ENCODE peak calls at places on chromosomes 12 and 14, in eight cellular contexts. Y, M, J, I, V, Z, L and C are unnamed samples. For H3K4me1, the result is how much of the 10 kb centered on the place peaks cover.

GRCh38 chr12:3698218-3698974 is 54.5 kb downstream of the CRACR2A start:
- DNase-seq in L (no peak), I (no peak), V (peak), M (peak), J (no peak), Y (no peak), Z (peak), C (no peak)

GRCh38 chr14:97719043-97719442 is 921.9 kb downstream of the VRK1 start:
- DNase-seq in Z (no peak), V (no peak), I (no peak), L (no peak), Y (no peak), M (no peak), J (no peak), C (no peak)

GRCh38 chr12:109173443-109174240 is 57.3 kb downstream of the ACACB start:
- DNase-seq in Y (no peak), Z (no peak), I (no peak), L (no peak), M (no peak), J (no peak), V (no peak), C (no peak)

GRCh38 chr12:123094349-123095073 is 56.4 kb downstream of the PITPNM2 start:
- DNase-seq in Z (peak), V (peak), Y (peak), J (peak), M (peak), I (peak), L (no peak), C (no peak)

GRCh38 chr12:104578453-104578852 is 121.7 kb downstream of the CHST11 start:
- DNase-seq in L (no peak), M (peak), Z (peak), V (peak), I (no peak), Y (no peak), J (no peak), C (no peak)

GRCh38 chr14:66000771-66001170 is 485.4 kb upstream of the CCDC196 start:
- DNase-seq in Z (no peak), Y (no peak), V (no peak), M (no peak), I (no peak), L (no peak), J (no peak), C (no peak)

GRCh38 chr12:94690199-94690695 is 39.9 kb upstream of the TMCC3 start:
- DNase-seq in Z (no peak), J (no peak), Y (peak), V (peak), I (no peak), L (no peak), M (no peak), C (no peak)

GRCh38 chr12:4027412-4027811 is 154.2 kb upstream of the PARP11 start:
- DNase-seq in V (no peak), Y (no peak), I (no peak), Z (no peak), M (no peak), L (no peak), J (no peak), C (peak)

GRCh38 chr14:77301103-77301502 is 19.6 kb downstream of the POMT2 start:
- DNase-seq in L (peak), V (peak), M (peak), Z (peak), I (peak), Y (peak), J (peak), C (peak)

GRCh38 chr12:109253913-109254544 is 55.1 kb downstream of the FOXN4 start:
- DNase-seq in Y (no peak), M (no peak), J (no peak), I (no peak), L (no peak), V (no peak), Z (no peak), C (no peak)

GRCh38 chr12:79547044-79547734 is 143.6 kb downstream of the PAWR start:
- DNase-seq in I (peak), L (no peak), M (peak), Z (peak), V (peak), J (no peak), Y (no peak), C (no peak)

GRCh38 chr12:11689591-11690158 is 40.2 kb downstream of the ETV6 start:
- DNase-seq in L (no peak), J (no peak), I (no peak), M (no peak), Y (no peak), Z (no peak), V (no peak), C (no peak)

GRCh38 chr12:30882706-30883105 is 43.8 kb upstream of the TSPAN11 start:
- DNase-seq in Y (no peak), Z (no peak), V (no peak), I (no peak), J (no peak), L (no peak), M (no peak), C (no peak)

GRCh38 chr12:51246254-51246853 is 7.7 kb downstream of the DAZAP2 start:
- DNase-seq in M (peak), I (no peak), Z (peak), Y (peak), J (no peak), L (no peak), V (no peak), C (no peak)

GRCh38 chr12:76558684-76559276 is 791 bp downstream of the OSBPL8 start:
- DNase-seq in I (peak), J (peak), L (peak), Y (peak), M (peak), Z (peak), V (peak), C (peak)

GRCh38 chr12:95943231-95943842 is at the start of gene AMDHD1:
- DNase-seq in J (peak), Y (peak), L (peak), Z (peak), I (peak), V (peak), M (peak), C (peak)

GRCh38 chr12:79848321-79848720 is 86.6 kb downstream of the PPP1R12A start:
- DNase-seq in Y (no peak), L (no peak), J (no peak), I (no peak), Z (no peak), M (no peak), V (no peak), C (no peak)

GRCh38 chr14:85575617-85575898 is 45.6 kb downstream of the FLRT2 start:
- DNase-seq in M (no peak), I (no peak), Z (no peak), V (no peak), L (no peak), Y (no peak), J (no peak), C (no peak)

GRCh38 chr12:25997401-25997973 is 39.0 kb downstream of the RASSF8 start:
- DNase-seq in Z (peak), Y (no peak), V (peak), J (no peak), M (peak), I (no peak), L (no peak), C (no peak)

GRCh38 chr12:26007563-26007962 is 49.1 kb downstream of the RASSF8 start:
- DNase-seq in M (no peak), L (no peak), Y (no peak), I (no peak), V (peak), J (no peak), Z (no peak), C (no peak)

GRCh38 chr12:26001530-26001929 is 43.0 kb downstream of the RASSF8 start:
- DNase-seq in V (no peak), M (no peak), L (no peak), Y (no peak), Z (no peak), I (no peak), J (no peak), C (no peak)

GRCh38 chr12:26000883-26001282 is 42.4 kb downstream of the RASSF8 start:
- DNase-seq in L (no peak), V (no peak), I (no peak), M (no peak), Z (no peak), J (no peak), Y (no peak), C (no peak)

GRCh38 chr12:26003065-26003464 is 44.6 kb downstream of the RASSF8 start:
- DNase-seq in L (no peak), Z (no peak), V (no peak), I (no peak), Y (no peak), J (no peak), M (no peak), C (no peak)
- H3K4me1 ChIP-seq in L (under half), Z (under half), V (under half), I (under half), Y (under half), J (under half), M (under half), C (under half)

GRCh38 chr14:22225526-22226133 is 363.4 kb downstream of the DAD1 start:
- DNase-seq in Y (no peak), J (no peak), Z (peak), L (no peak), I (no peak), M (peak), V (peak), C (no peak)

GRCh38 chr14:22226381-22226780 is 362.6 kb downstream of the DAD1 start:
- DNase-seq in J (no peak), I (no peak), L (no peak), Y (no peak), V (no peak), M (peak), Z (no peak), C (no peak)

GRCh38 chr14:22231022-22231421 is 358.0 kb downstream of the DAD1 start:
- DNase-seq in V (no peak), M (no peak), Y (no peak), J (no peak), Z (no peak), L (no peak), I (no peak), C (no peak)

GRCh38 chr14:22230517-22230916 is 358.5 kb downstream of the DAD1 start:
- DNase-seq in M (no peak), V (no peak), Y (no peak), J (no peak), Z (no peak), L (no peak), I (no peak), C (no peak)

DNA sequence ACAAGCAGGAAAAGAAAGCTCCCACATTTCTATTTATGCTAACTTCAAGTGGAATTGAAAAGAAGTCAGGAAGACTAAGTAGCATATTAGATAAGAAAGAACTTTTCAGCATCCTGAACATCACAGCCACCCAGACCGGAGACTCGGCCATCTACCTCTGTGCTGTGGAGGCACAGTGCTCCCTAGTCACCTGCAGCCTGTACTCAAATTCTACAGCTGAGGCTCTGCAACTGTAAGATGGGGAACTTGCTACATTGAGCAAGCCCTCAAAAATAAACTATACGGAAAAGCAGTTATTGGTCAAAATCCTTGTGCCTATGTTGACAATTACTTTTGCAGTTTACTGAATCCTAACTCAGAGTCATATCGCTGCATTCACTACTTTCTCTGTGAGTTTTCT is 361.9 kb downstream of the DAD1 start:
- DNase-seq in M (no peak), V (no peak), L (no peak), Y (no peak), J (no peak), I (no peak), Z (no peak), C (no peak)
- H3K4me1 ChIP-seq in M (under half), V (under half), L (under half), Y (under half), J (under half), I (under half), Z (under half), C (under half)

GRCh38 chr12:130162267-130162666 is at the start of gene FZD10:
- DNase-seq in Y (peak), V (peak), M (peak), J (no peak), I (peak), Z (no peak), L (no peak), C (peak)

GRCh38 chr12:130163461-130164215 is 1.4 kb downstream of the FZD10 start:
- DNase-seq in J (no peak), V (no peak), Y (no peak), Z (no peak), L (no peak), M (no peak), I (no peak), C (no peak)

GRCh38 chr12:130164216-130164542 is 1.9 kb downstream of the FZD10 start:
- DNase-seq in Z (no peak), Y (no peak), L (no peak), I (no peak), V (no peak), M (no peak), J (no peak), C (no peak)

GRCh38 chr12:130161261-130162231 is 718 bp upstream of the FZD10 start:
- DNase-seq in I (no peak), V (no peak), Z (peak), L (no peak), J (no peak), Y (peak), M (peak), C (no peak)

GRCh38 chr12:130162771-130163460 is 652 bp downstream of the FZD10 start:
- DNase-seq in V (no peak), J (no peak), L (no peak), I (no peak), Y (no peak), Z (no peak), M (no peak), C (no peak)
- H3K4me1 ChIP-seq in V (under half), J (under half), L (under half), I (under half), Y (under half), Z (under half), M (under half), C (under half)

DNA sequence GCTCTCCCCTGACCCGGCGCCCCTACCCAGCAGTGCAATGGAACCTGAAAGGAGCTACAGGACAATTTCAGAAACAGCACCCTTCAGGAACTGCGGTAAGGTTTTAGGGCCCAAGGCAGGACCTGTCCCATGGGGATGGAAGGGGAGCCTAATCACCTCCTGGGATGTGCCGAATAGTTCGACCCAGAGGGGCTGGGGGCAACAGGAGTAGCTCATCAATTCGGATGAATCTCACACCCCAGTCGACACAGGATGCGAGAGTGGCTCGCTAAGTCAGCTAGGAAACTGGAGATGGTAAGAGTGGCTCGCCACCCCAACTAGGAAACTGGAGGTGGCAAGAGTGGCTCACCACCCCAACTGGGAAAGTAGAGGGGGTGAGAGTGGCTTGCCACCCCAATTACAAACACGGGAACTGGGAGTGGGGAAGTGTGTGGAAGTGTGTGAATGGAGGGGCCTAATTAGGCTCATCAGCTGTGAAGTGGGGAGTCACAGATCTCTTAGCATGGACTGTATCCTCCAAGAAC is 57.1 kb downstream of the DHRS2 start:
- DNase-seq in I (no peak), Y (no peak), L (no peak), Z (no peak), M (no peak), V (no peak), J (no peak), C (no peak)
- H3K4me1 ChIP-seq in I (under half), Y (under half), L (under half), Z (under half), M (under half), V (under half), J (under half), C (under half)

GRCh38 chr12:111462134-111462821 is 56.6 kb downstream of the SH2B3 start:
- DNase-seq in M (peak), J (no peak), I (no peak), Z (peak), Y (no peak), V (peak), L (no peak), C (no peak)

GRCh38 chr12:111467092-111467861 is 61.6 kb downstream of the SH2B3 start:
- DNase-seq in J (no peak), M (peak), L (no peak), V (peak), I (no peak), Z (peak), Y (no peak), C (no peak)

GRCh38 chr12:111469406-111469805 is 63.7 kb downstream of the SH2B3 start:
- DNase-seq in Y (no peak), Z (no peak), J (no peak), V (peak), I (no peak), L (no peak), M (peak), C (no peak)

GRCh38 chr12:111467862-111468245 is 62.1 kb downstream of the SH2B3 start:
- DNase-seq in I (no peak), L (no peak), M (peak), V (peak), Z (no peak), J (no peak), Y (no peak), C (no peak)
- H3K4me1 ChIP-seq in I (under half), L (under half), M (under half), V (under half), Z (under half), J (under half), Y (under half), C (under half)